ENCODE peak calls at places on chromosomes 1 and 21, in eight cellular contexts. Q, N, A, S, Y, T, J and M are unnamed samples. For H3K36me3 and H3K4me1, the result is how much of the 10 kb centered on the place peaks cover.

GRCh38 chr1:214551052-214551435 is 358 bp downstream of the PTPN14 start:
- DNase-seq in Y (peak), A (peak), S (no peak), N (no peak), J (peak), Q (no peak), T (peak), M (peak)

GRCh38 chr1:154730251-154730650 is 122.3 kb upstream of the ADAR start:
- DNase-seq in J (no peak), Y (no peak), T (no peak), N (no peak), Q (no peak), A (no peak), S (no peak), M (no peak)

GRCh38 chr1:198936371-198937083 is 297.7 kb downstream of the PTPRC start:
- DNase-seq in J (no peak), T (no peak), N (no peak), S (no peak), Y (no peak), A (no peak), Q (no peak), M (peak)

GRCh38 chr21:40531421-40531820 is 315.5 kb downstream of the DSCAM start:
- DNase-seq in J (no peak), S (no peak), Y (no peak), A (no peak), N (no peak), Q (no peak), T (no peak), M (no peak)

GRCh38 chr1:77228836-77229235 is 9.6 kb upstream of the PIGK start:
- DNase-seq in S (no peak), T (no peak), J (no peak), N (no peak), Q (no peak), A (no peak), Y (no peak), M (no peak)

GRCh38 chr1:205598841-205599666 is 32.8 kb downstream of the ELK4 start:
- DNase-seq in J (no peak), A (no peak), Q (no peak), S (peak), N (no peak), Y (no peak), T (peak), M (no peak)

GRCh38 chr1:234726359-234726836 is 116.4 kb upstream of the IRF2BP2 start:
- DNase-seq in Y (no peak), J (peak), A (no peak), T (peak), S (no peak), N (no peak), Q (no peak), M (no peak)

GRCh38 chr21:38661296-38662223 is 144.2 kb upstream of the ETS2 start:
- DNase-seq in S (peak), N (no peak), A (no peak), Y (no peak), Q (no peak), J (peak), T (no peak), M (no peak)

GRCh38 chr1:192861860-192862259 is 53.0 kb downstream of the RGS2 start:
- DNase-seq in N (no peak), S (no peak), A (no peak), Y (no peak), J (peak), T (no peak), Q (no peak), M (no peak)

GRCh38 chr1:10380594-10381275 is 18.1 kb upstream of the PGD start:
- DNase-seq in T (peak), S (no peak), J (no peak), Y (no peak), Q (no peak), N (no peak), A (no peak), M (no peak)

GRCh38 chr1:243501002-243501401 is 245.2 kb downstream of the SDCCAG8 start:
- DNase-seq in N (no peak), A (no peak), S (no peak), T (no peak), Q (no peak), Y (no peak), J (no peak), M (no peak)

GRCh38 chr1:205313681-205314308 is 7.8 kb downstream of the NUAK2 start:
- DNase-seq in S (peak), T (no peak), J (peak), Y (no peak), N (no peak), Q (peak), A (peak), M (no peak)

GRCh38 chr1:119482517-119483425 is 24.2 kb upstream of the HSD3B1 start:
- DNase-seq in J (no peak), N (no peak), T (no peak), A (no peak), Q (no peak), Y (no peak), S (no peak), M (no peak)

GRCh38 chr1:42259739-42260064 is 75.3 kb downstream of the FOXJ3 start:
- DNase-seq in Y (no peak), J (no peak), A (no peak), Q (no peak), N (no peak), T (no peak), S (no peak), M (no peak)

GRCh38 chr1:143698016-143698415 is 273.8 kb downstream of the FAM72C start:
- DNase-seq in A (peak), T (no peak), Y (no peak), N (peak), J (no peak), S (no peak), Q (no peak), M (peak)

GRCh38 chr1:21200767-21201166 is 24.1 kb upstream of the EIF4G3 start:
- DNase-seq in Q (no peak), A (no peak), N (peak), S (no peak), J (no peak), T (no peak), Y (no peak), M (no peak)

GRCh38 chr1:243658596-243659105 is 191.4 kb downstream of the AKT3 start:
- DNase-seq in Y (no peak), J (no peak), N (no peak), Q (no peak), A (no peak), T (no peak), S (no peak), M (no peak)

GRCh38 chr1:172414331-172414730 is 6.2 kb upstream of the C1orf105 start:
- DNase-seq in J (no peak), N (no peak), S (no peak), T (no peak), Q (no peak), Y (no peak), A (no peak), M (no peak)

GRCh38 chr1:106717561-106717960 is 338.9 kb upstream of the PRMT6 start:
- DNase-seq in T (no peak), Y (no peak), Q (no peak), J (no peak), N (no peak), S (no peak), A (no peak), M (no peak)

GRCh38 chr1:91768786-91769697 is 116.9 kb downstream of the TGFBR3 start:
- DNase-seq in S (no peak), Q (no peak), A (no peak), N (peak), J (no peak), T (no peak), Y (no peak), M (no peak)

GRCh38 chr1:235275836-235276235 is 52.1 kb downstream of the ARID4B start:
- DNase-seq in S (no peak), Y (no peak), T (no peak), J (no peak), N (no peak), A (no peak), Q (no peak), M (no peak)

GRCh38 chr1:117636637-117637425 is 31.0 kb downstream of the TENT5C start:
- DNase-seq in Q (no peak), Y (no peak), N (no peak), S (no peak), T (no peak), J (no peak), A (no peak), M (no peak)

GRCh38 chr1:61293197-61293596 is 210.8 kb downstream of the NFIA start:
- DNase-seq in Y (no peak), Q (no peak), N (no peak), T (no peak), S (no peak), A (no peak), J (no peak), M (no peak)

GRCh38 chr1:244349103-244349531 is 102.6 kb downstream of the ADSS2 start:
- DNase-seq in S (peak), A (no peak), Y (no peak), N (no peak), Q (no peak), J (no peak), T (peak), M (no peak)

GRCh38 chr1:174584071-174584470 is 136.3 kb downstream of the GPR52 start:
- DNase-seq in Q (no peak), J (no peak), T (no peak), A (no peak), Y (no peak), S (no peak), N (no peak), M (no peak)

GRCh38 chr1:184965889-184966860 is 8.1 kb downstream of the NIBAN1 start:
- DNase-seq in N (no peak), J (no peak), T (no peak), Q (no peak), Y (no peak), S (no peak), A (no peak), M (no peak)

GRCh38 chr1:18921506-18922251 is 19.3 kb upstream of the ALDH4A1 start:
- DNase-seq in Q (no peak), T (no peak), S (peak), N (no peak), A (no peak), J (no peak), Y (no peak), M (no peak)

GRCh38 chr1:117967472-117967871 is 37.9 kb downstream of the WDR3 start:
- DNase-seq in S (no peak), J (no peak), N (no peak), T (no peak), Y (no peak), A (peak), Q (no peak), M (no peak)

GRCh38 chr1:205993068-205993467 is 10.1 kb downstream of the RAB7B start:
- DNase-seq in N (no peak), S (no peak), Y (no peak), T (no peak), Q (no peak), A (no peak), J (no peak), M (no peak)

GRCh38 chr1:77039739-77040138 is 172.5 kb downstream of the ST6GALNAC5 start:
- DNase-seq in Y (peak), Q (no peak), T (peak), S (peak), J (no peak), A (no peak), N (no peak), M (no peak)

GRCh38 chr1:168236836-168237611 is 11.2 kb downstream of the SFT2D2 start:
- DNase-seq in J (no peak), A (no peak), T (no peak), Q (no peak), Y (no peak), S (no peak), N (no peak), M (no peak)

GRCh38 chr1:156081174-156082110 is 823 bp downstream of the MEX3A start:
- DNase-seq in J (no peak), N (no peak), Y (no peak), T (no peak), A (no peak), S (no peak), Q (no peak), M (no peak)
- H3K36me3 ChIP-seq in J (under half), N (under half), Y (under half), T (under half), A (under half), S (under half), Q (under half), M (under half)

GRCh38 chr1:58979085-58979484 is 195.2 kb upstream of the JUN start:
- DNase-seq in S (no peak), N (no peak), A (no peak), Y (no peak), Q (no peak), J (no peak), T (no peak), M (no peak)

GRCh38 chr1:58976294-58976693 is 192.4 kb upstream of the JUN start:
- DNase-seq in T (no peak), Q (no peak), A (no peak), S (no peak), Y (no peak), N (no peak), J (no peak), M (no peak)

GRCh38 chr1:58975888-58976287 is 192.0 kb upstream of the JUN start:
- DNase-seq in N (peak), A (no peak), S (no peak), Y (no peak), J (peak), T (no peak), Q (no peak), M (no peak)

GRCh38 chr1:58979677-58980076 is 195.8 kb upstream of the JUN start:
- DNase-seq in N (peak), A (no peak), Y (no peak), Q (no peak), T (no peak), J (no peak), S (no peak), M (no peak)

GRCh38 chr1:58977595-58977994 is 193.7 kb upstream of the JUN start:
- DNase-seq in Q (no peak), A (no peak), S (no peak), T (no peak), J (no peak), Y (no peak), N (no peak), M (no peak)
- H3K4me3 ChIP-seq in Q (no peak), A (no peak), S (no peak), T (no peak), J (no peak), Y (no peak), N (no peak), M (no peak)

GRCh38 chr1:231418101-231418740 is 3.9 kb downstream of the EGLN1 start:
- DNase-seq in J (no peak), T (no peak), S (no peak), Y (no peak), A (no peak), Q (no peak), N (no peak), M (no peak)
- H3K4me1 ChIP-seq in J (under half), T (half or more), S (under half), Y (under half), A (under half), Q (half or more), N (under half), M (under half)

DNA sequence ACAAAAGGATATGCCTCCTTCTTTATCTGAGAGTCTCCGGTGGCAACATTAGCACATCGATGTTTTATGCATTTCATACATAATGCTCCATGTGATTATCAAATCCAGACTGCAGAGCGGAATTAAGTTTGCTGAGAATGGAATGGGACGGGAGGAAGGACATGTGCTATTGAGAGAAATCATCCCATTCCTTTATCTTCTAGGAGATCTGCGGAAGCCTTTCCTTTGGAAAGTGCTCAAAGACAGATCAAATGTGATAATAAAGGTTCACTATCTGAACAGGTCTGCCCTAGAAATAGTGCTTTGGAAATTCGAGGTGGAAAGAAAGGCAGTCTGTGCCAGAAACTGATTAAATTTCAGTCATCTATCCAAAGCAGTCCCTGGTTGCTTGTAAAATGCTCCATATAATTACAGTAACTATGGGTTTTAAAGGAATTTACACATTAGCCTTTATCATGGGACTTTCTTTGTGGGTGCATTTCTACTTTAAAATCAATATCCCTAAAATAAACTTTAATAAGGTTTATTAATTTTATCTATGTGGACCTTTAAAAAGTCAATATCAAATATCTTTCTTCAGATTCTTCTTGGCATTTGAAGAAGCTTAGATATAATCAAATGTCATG is 473.5 kb upstream of the ADGRL2 start:
- DNase-seq in J (no peak), N (no peak), S (no peak), Y (no peak), T (no peak), A (no peak), Q (no peak), M (no peak)
- H3K36me3 ChIP-seq in J (under half), N (under half), S (under half), Y (under half), T (under half), A (under half), Q (under half), M (under half)

GRCh38 chr1:224616761-224617409 is 768 bp downstream of the CNIH3 start:
- DNase-seq in S (no peak), J (no peak), A (peak), Q (no peak), Y (no peak), N (no peak), T (no peak), M (no peak)

GRCh38 chr1:224617410-224618361 is 1.6 kb downstream of the CNIH3 start:
- DNase-seq in Q (no peak), N (no peak), J (no peak), Y (no peak), T (no peak), A (no peak), S (no peak), M (no peak)

GRCh38 chr1:224613486-224613885 is 2.6 kb upstream of the CNIH3 start:
- DNase-seq in N (no peak), A (no peak), Y (no peak), S (no peak), T (no peak), J (no peak), Q (no peak), M (no peak)

GRCh38 chr1:224619209-224619608 is 3.1 kb downstream of the CNIH3 start:
- DNase-seq in J (no peak), N (no peak), T (no peak), S (no peak), Y (no peak), Q (no peak), A (no peak), M (no peak)

DNA sequence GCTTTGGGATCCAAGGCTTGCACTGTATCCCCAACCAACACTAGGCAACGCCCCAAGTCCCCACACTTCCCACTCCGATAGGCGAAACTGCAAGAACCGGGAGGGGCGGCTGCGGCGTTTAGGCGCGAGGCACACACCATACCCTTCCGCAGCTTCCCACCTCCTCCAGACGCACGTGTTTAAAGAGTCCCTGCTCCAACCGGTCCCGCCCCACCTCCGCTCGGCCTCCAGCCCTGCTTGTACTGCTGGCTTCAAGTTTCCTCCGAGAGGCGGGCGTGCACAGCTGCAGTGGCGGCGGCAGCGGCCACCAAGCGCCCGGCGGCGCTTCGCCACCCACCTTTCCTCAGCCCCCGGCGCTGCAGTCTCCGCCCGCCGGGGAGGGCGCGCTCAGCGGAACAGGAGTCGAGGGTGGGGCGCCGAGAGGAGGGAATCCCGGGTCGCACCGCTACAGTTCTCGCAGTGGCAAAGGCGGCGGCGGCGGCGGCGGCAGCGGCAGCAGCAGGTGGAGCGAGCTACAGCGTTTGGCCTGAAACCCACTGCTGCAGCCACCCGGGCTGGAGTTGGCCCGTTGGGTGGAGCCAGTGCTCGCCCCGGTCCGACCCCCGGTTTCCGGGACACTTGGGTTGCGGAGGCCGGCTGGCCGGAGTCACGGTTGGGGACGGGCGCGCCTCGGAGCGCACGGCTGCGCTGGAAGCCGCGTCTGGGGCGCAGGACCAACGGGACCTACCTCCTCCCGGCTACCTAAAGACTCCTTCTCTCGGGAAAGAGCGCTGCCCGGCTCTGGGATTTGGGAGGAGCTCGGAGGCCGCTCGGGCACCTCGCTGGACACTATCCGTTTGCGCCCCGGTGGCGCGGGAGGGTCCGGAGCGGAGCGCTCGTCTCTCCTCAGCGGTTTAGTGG is at the start of gene CNIH3:
- DNase-seq in Y (no peak), Q (no peak), S (no peak), T (no peak), A (peak), J (peak), N (no peak), M (peak)
- H3K4me3 ChIP-seq in Y (peak), Q (peak), S (peak), T (no peak), A (peak), J (peak), N (no peak), M (peak)

GRCh38 chr1:8009043-8010002 is 16.8 kb downstream of the ERRFI1 start:
- DNase-seq in N (no peak), T (no peak), A (no peak), S (no peak), Y (no peak), J (no peak), Q (no peak), M (no peak)
- H3K4me1 ChIP-seq in N (under half), T (under half), A (under half), S (under half), Y (under half), J (under half), Q (under half), M (under half)

GRCh38 chr21:42343556-42343955 is 7.2 kb downstream of the TFF2 start:
- DNase-seq in Q (no peak), Y (no peak), T (no peak), J (no peak), N (no peak), S (no peak), A (no peak), M (no peak)

GRCh38 chr21:42340187-42340586 is 10.6 kb downstream of the TFF2 start:
- DNase-seq in S (no peak), J (no peak), Q (no peak), T (peak), A (no peak), N (no peak), Y (no peak), M (no peak)

GRCh38 chr21:42341776-42342542 is 8.8 kb downstream of the TFF2 start:
- DNase-seq in S (no peak), N (no peak), T (no peak), Q (no peak), J (peak), A (no peak), Y (no peak), M (no peak)

GRCh38 chr21:42343963-42344510 is 6.8 kb downstream of the TFF2 start:
- DNase-seq in A (no peak), Y (no peak), T (no peak), N (no peak), J (no peak), S (no peak), Q (no peak), M (no peak)

GRCh38 chr21:42343101-42343500 is 7.7 kb downstream of the TFF2 start:
- DNase-seq in T (no peak), N (no peak), A (no peak), S (no peak), Y (no peak), J (no peak), Q (no peak), M (no peak)
- H3K36me3 ChIP-seq in T (under half), N (under half), A (under half), S (under half), Y (under half), J (under half), Q (under half), M (under half)

GRCh38 chr21:42003051-42003461 is 7.1 kb downstream of the ZBTB21 start:
- DNase-seq in Q (no peak), S (no peak), T (no peak), J (no peak), A (no peak), N (no peak), Y (no peak), M (no peak)
- H3K4me3 ChIP-seq in Q (no peak), S (no peak), T (no peak), J (no peak), A (no peak), N (no peak), Y (no peak), M (no peak)